ENCODE peak calls at places on chromosome 21, in nine cellular contexts. O, U, V, Q, R, Z, W, C and D are unnamed samples.

GRCh38 chr21:28633803-28634572 is 358.7 kb downstream of the LTN1 start:
- DNase-seq in O (no peak), U (no peak), V (no peak), Q (peak; percentile 82), R (no peak), Z (peak; percentile 68), W (no peak), C (no peak), D (peak; percentile 82)

GRCh38 chr21:36429672-36430546 is 44.7 kb downstream of the CHAF1B start:
- DNase-seq in O (peak; percentile 97), U (peak; percentile 17), V (peak; percentile 84), Q (peak; percentile 93), R (peak; percentile 56), Z (peak; percentile 72), W (peak; percentile 39), C (peak; percentile 81), D (peak; percentile 97)

GRCh38 chr21:43748622-43749021 is 27.5 kb downstream of the CSTB start:
- DNase-seq in O (no peak), U (no peak), V (no peak), Q (no peak), R (no peak), Z (no peak), W (no peak), C (no peak), D (no peak)

GRCh38 chr21:17542371-17542992 is 29.6 kb downstream of the CXADR start:
- DNase-seq in O (no peak), U (no peak), V (no peak), Q (no peak), R (no peak), Z (no peak), W (no peak), C (no peak), D (no peak)

GRCh38 chr21:32819702-32820101 is 48.1 kb upstream of the PAXBP1 start:
- DNase-seq in O (no peak), U (no peak), V (no peak), Q (peak; percentile 67), R (no peak), Z (peak; percentile 33), W (no peak), C (no peak), D (peak; percentile 93)

GRCh38 chr21:46404306-46404705 is 54.4 kb upstream of the DIP2A start:
- DNase-seq in O (no peak), U (no peak), V (no peak), Q (peak; percentile 4), R (no peak), Z (no peak), W (no peak), C (peak; percentile 24), D (no peak)

GRCh38 chr21:31184462-31184861 is 146.2 kb upstream of the KRTAP19-8 start:
- DNase-seq in O (no peak), U (peak; percentile 61), V (no peak), Q (no peak), R (no peak), Z (no peak), W (no peak), C (no peak), D (no peak)

GRCh38 chr21:15617968-15618367 is 111.8 kb upstream of the USP25 start:
- DNase-seq in O (peak; percentile 57), U (no peak), V (no peak), Q (no peak), R (peak; percentile 41), Z (no peak), W (no peak), C (no peak), D (peak; percentile 84)

GRCh38 chr21:46128106-46128982 is 27.0 kb downstream of the FTCD start:
- DNase-seq in O (no peak), U (no peak), V (no peak), Q (peak; percentile 38), R (no peak), Z (peak; percentile 79), W (no peak), C (peak; percentile 28), D (peak; percentile 95)

GRCh38 chr21:44911066-44911383 is 9.7 kb downstream of the ITGB2 start:
- DNase-seq in O (no peak), U (no peak), V (no peak), Q (no peak), R (no peak), Z (no peak), W (no peak), C (no peak), D (no peak)

GRCh38 chr21:44911384-44912157 is 9.1 kb downstream of the ITGB2 start:
- DNase-seq in O (peak; percentile 84), U (peak; percentile 82), V (peak; percentile 89), Q (peak; percentile 88), R (no peak), Z (peak; percentile 72), W (peak; percentile 91), C (peak; percentile 87), D (no peak)

GRCh38 chr21:44912158-44912473 is 8.6 kb downstream of the ITGB2 start:
- DNase-seq in O (no peak), U (no peak), V (no peak), Q (no peak), R (no peak), Z (no peak), W (no peak), C (no peak), D (no peak)

GRCh38 chr21:44914176-44914874 is 6.4 kb downstream of the ITGB2 start:
- DNase-seq in O (peak; percentile 63), U (peak; percentile 67), V (peak; percentile 59), Q (peak; percentile 64), R (no peak), Z (no peak), W (no peak), C (peak; percentile 78), D (no peak)

DNA sequence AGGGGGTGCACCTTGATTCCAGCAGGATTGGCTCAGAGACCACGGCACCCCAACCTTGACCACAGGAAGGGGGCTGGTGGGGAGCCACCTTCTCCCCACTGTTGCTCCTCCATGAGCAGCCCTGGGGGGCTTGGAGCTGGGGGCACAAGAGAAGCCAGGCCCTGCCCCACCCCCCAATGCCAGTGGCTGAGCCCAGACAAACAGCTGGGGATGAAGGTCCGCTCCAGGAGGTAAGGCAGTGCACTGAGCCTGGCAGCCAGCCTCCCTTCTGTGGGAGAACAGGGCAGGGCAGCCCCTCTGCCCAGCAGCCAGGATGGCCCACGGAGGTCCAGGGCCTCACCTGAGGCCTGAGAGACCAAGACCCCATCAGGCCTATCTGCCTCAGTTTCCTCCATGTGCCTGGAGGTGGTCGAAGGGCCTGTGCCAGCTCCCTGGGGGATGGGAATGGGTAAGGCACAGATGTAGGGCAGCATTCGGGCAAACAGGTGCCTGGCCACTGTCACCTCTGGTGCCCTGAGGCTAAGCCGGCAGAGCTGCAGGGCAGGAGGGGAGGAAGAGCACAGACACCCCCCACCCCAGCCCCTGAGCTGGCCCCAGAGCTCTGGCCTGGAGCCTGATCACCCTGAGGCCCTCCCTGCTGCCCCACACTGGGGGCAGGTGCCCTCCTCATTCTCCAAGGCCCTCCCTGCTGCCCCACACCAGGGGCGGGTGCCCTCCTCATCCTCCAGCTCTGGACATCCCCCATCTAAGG is 7.1 kb downstream of the ITGB2 start:
- DNase-seq in O (no peak), U (no peak), V (no peak), Q (no peak), R (no peak), Z (no peak), W (no peak), C (peak; percentile 40), D (no peak)
- H3K4me1 ChIP-seq in O (peaks cover 76% of the 10 kb centered on the region), U (peaks cover 99% of the 10 kb centered on the region), V (peaks cover 86% of the 10 kb centered on the region), Q (no peaks in the 10 kb centered on the region), R (peaks cover 3% of the 10 kb centered on the region), Z (peaks cover 4% of the 10 kb centered on the region), W (peaks cover 25% of the 10 kb centered on the region), C (peaks cover 80% of the 10 kb centered on the region), D (peaks cover 3% of the 10 kb centered on the region)

DNA sequence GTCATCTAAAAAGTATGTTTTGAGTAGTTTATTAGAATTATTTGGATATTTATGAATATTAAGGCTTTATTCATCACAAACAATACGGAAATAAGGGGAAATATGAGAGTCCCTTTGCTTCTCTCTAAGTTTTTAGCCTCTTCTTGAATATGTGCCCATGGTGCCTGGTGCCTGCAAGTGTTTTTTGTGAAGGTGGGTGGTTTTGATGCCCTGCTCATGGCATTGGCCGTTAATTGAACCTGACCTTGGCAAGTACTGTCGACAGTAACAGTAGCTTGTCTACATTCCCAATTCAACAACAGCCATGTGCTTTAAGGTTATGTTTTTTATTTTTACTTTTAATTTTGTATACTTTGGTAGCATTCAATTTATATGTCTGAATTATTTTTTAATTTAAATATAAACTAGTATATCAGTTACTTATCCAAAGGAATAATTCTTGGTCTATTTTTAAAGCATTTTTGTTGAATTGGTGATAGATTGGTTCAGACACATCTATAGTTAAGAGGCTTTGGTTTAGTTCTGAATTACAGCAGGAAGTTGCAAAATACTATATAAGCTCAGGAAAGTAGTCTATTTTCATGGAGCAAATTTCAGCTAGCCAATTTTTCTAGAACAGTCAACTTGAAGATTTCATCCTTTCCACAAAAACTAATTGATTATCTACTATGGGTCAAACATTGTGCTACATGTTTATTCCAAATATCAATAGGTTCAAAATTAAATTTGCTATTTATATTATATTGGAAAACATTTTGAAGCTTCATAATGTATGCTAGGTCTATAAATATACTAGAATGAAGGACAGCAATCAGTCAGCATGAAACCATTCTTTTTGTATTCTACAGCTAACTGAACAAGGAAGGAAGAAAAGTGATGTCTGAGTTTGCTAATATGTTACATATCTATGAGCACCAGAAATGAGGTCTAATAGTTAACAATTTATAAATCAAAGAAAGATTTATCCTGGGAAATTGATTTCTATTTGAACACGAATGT is 184.4 kb downstream of the MRPL39 start:
- DNase-seq in O (no peak), U (no peak), V (no peak), Q (no peak), R (no peak), Z (no peak), W (no peak), C (no peak), D (no peak)
- H3K4me1 ChIP-seq in O (no peaks in the 10 kb centered on the region), U (peaks cover 6% of the 10 kb centered on the region), V (no peaks in the 10 kb centered on the region), Q (no peaks in the 10 kb centered on the region), R (peaks cover 2% of the 10 kb centered on the region), Z (no peaks in the 10 kb centered on the region), W (no peaks in the 10 kb centered on the region), C (no peaks in the 10 kb centered on the region), D (peaks cover 3% of the 10 kb centered on the region)

DNA sequence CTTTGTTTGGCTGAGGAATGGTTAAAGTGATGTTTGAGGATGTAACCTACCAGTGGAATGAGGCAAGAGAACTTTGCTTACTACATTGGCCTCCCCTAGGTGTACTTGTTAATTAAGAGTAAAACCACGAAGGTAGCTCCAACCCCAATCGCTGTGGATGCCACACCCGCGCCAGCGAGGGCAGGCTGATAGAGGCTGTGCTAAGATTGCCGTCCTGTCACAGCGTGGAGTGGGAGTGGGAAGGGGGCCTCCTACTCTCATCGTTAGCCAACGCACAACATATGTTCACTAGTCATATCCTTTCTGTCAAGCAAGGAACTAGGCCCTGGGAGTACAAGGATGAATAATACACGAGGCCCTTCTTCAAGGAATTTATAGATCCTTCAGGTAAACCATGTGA is 99.6 kb downstream of the RUNX1 start:
- DNase-seq in O (no peak), U (no peak), V (no peak), Q (no peak), R (no peak), Z (no peak), W (no peak), C (no peak), D (no peak)
- H3K4me1 ChIP-seq in O (no peaks in the 10 kb centered on the region), U (peaks cover 78% of the 10 kb centered on the region), V (no peaks in the 10 kb centered on the region), Q (no peaks in the 10 kb centered on the region), R (peaks cover 2% of the 10 kb centered on the region), Z (no peaks in the 10 kb centered on the region), W (no peaks in the 10 kb centered on the region), C (no peaks in the 10 kb centered on the region), D (no peaks in the 10 kb centered on the region)

DNA sequence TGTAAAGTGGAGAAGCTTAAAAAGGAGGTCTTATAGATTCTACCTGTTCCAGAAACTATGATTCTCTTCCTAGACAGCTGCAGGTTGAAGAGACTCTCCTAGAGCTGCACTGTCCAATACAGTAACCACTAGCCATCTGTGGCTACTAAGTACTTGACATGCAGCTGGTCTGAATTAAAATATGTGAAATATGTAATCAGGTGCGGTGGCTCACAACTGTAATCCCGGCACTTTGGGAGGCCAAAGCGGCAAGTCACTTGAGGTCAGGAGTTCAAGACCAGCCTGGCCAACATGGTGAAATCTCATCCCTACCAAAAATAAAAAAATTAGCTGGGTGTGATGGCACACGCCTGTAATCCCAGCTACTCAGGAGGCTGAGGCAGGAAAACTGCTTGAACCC is 15.8 kb downstream of the APP start:
- DNase-seq in O (no peak), U (no peak), V (no peak), Q (no peak), R (no peak), Z (no peak), W (no peak), C (no peak), D (no peak)
- H3K4me1 ChIP-seq in O (no peaks in the 10 kb centered on the region), U (peaks cover 8% of the 10 kb centered on the region), V (peaks cover 47% of the 10 kb centered on the region), Q (peaks cover 3% of the 10 kb centered on the region), R (peaks cover 2% of the 10 kb centered on the region), Z (peaks cover 12% of the 10 kb centered on the region), W (peaks cover 22% of the 10 kb centered on the region), C (peaks cover 20% of the 10 kb centered on the region), D (peaks cover 18% of the 10 kb centered on the region)